ENCODE peak calls at places on chromosomes 5 and 9, in five cellular contexts. K is T-helper 2 cell, V is islet precursor cell, A is SW 1271, E is glomerular endothelial cell. X is an unnamed sample.

GRCh38 chr9:70044450-70045307 is 1.0 kb downstream of the MAMDC2 start:
- DNase-seq in E (no peak), V (peak), A (no peak), K (peak), X (no peak)

GRCh38 chr5:147509710-147510651 is at the start of gene DPYSL3:
- DNase-seq in K (peak), V (peak), E (no peak), A (peak), X (peak)

GRCh38 chr9:26296910-26297309 is 595.7 kb downstream of the CAAP1 start:
- DNase-seq in V (no peak), K (no peak), E (no peak), A (no peak), X (no peak)

GRCh38 chr9:120434532-120434931 is 145.4 kb downstream of the CDK5RAP2 start:
- DNase-seq in V (no peak), A (no peak), K (no peak), E (no peak), X (no peak)

GRCh38 chr5:10248378-10249260 is 1.1 kb downstream of the ATPSCKMT start:
- DNase-seq in V (no peak), A (no peak), E (no peak), K (peak), X (no peak)

GRCh38 chr9:113617550-113617949 is 154.0 kb downstream of the RGS3 start:
- DNase-seq in V (no peak), A (no peak), E (no peak), K (no peak), X (no peak)

GRCh38 chr9:23412458-23412857 is 413.6 kb downstream of the ELAVL2 start:
- DNase-seq in A (no peak), E (no peak), V (no peak), K (no peak), X (no peak)

GRCh38 chr5:8136271-8136670 is 267.3 kb downstream of the MTRR start:
- DNase-seq in E (no peak), A (no peak), K (no peak), V (no peak), X (no peak)

GRCh38 chr5:3077684-3078083 is 326.2 kb upstream of the IRX2 start:
- DNase-seq in A (no peak), K (no peak), E (no peak), V (no peak), X (no peak)

GRCh38 chr9:123251741-123252140 is 16.6 kb downstream of the STRBP start:
- DNase-seq in K (no peak), V (no peak), E (no peak), A (no peak), X (no peak)

GRCh38 chr5:139657363-139658321 is 9.5 kb downstream of the CXXC5 start:
- DNase-seq in A (no peak), V (no peak), E (no peak), K (no peak), X (no peak)

GRCh38 chr9:133107245-133107722 is 13.8 kb downstream of the RALGDS start:
- DNase-seq in A (no peak), K (no peak), E (no peak), V (no peak), X (no peak)

GRCh38 chr5:94893404-94894145 is 275.1 kb downstream of the SLF1 start:
- DNase-seq in A (peak), K (no peak), V (no peak), E (no peak), X (peak)

GRCh38 chr5:116557669-116558271 is 16.9 kb downstream of the SEMA6A start:
- DNase-seq in V (peak), A (peak), K (no peak), E (no peak), X (no peak)

GRCh38 chr9:33202552-33203300 is 35.6 kb upstream of the B4GALT1 start:
- DNase-seq in A (no peak), K (peak), E (no peak), V (no peak), X (no peak)

GRCh38 chr5:137325721-137326120 is 173.4 kb downstream of the SPOCK1 start:
- DNase-seq in K (no peak), A (no peak), V (peak), E (no peak), X (no peak)

GRCh38 chr5:137264573-137264972 is 234.6 kb downstream of the SPOCK1 start:
- DNase-seq in V (no peak), K (no peak), A (no peak), E (no peak), X (no peak)

GRCh38 chr9:38393128-38393809 is 767 bp downstream of the ALDH1B1 start:
- DNase-seq in K (peak), V (no peak), A (no peak), E (no peak), X (no peak)

GRCh38 chr5:17438027-17438426 is 60.0 kb upstream of the TAF11L2 start:
- DNase-seq in V (no peak), K (no peak), A (no peak), E (no peak), X (no peak)

GRCh38 chr5:94440015-94440414 is 178.4 kb downstream of the KIAA0825 start:
- DNase-seq in E (no peak), V (no peak), K (no peak), A (no peak), X (no peak)

GRCh38 chr9:133355881-133356357 is 368 bp downstream of the SURF1 start:
- DNase-seq in V (no peak), E (no peak), K (peak), A (no peak), X (no peak)

GRCh38 chr5:128844354-128844923 is 120.8 kb upstream of the SLC27A6 start:
- DNase-seq in A (peak), V (no peak), E (peak), K (no peak), X (no peak)

GRCh38 chr9:133910855-133911514 is 81.1 kb downstream of the VAV2 start:
- DNase-seq in K (no peak), V (no peak), A (no peak), E (no peak), X (no peak)

GRCh38 chr9:38061326-38061947 is 7.6 kb downstream of the SHB start:
- DNase-seq in K (no peak), V (peak), E (no peak), A (no peak), X (no peak)

X was measured in HCT116.